ENCODE peak calls at places on chromosomes 12 and 14, in ten cellular contexts. G, Y, O, P, I, M, V, D, S and N are unnamed samples.

GRCh38 chr12:55060470-55060869 is 40.7 kb downstream of the NEUROD4 start:
- DNase-seq in G (peak; percentile 44), Y (no peak), O (no peak), P (peak; percentile 45), I (peak; percentile 12), M (peak; percentile 31), V (no peak), D (no peak), S (no peak), N (no peak)

GRCh38 chr14:71551291-71551955 is 380.8 kb upstream of the RGS6 start:
- DNase-seq in G (no peak), Y (no peak), O (no peak), P (no peak), I (no peak), M (no peak), V (peak; percentile 75), D (no peak), S (no peak), N (peak; percentile 85)

GRCh38 chr12:14256139-14256538 is 109.3 kb upstream of the ATF7IP start:
- DNase-seq in G (no peak), Y (no peak), O (no peak), P (peak; percentile 46), I (no peak), M (peak; percentile 45), V (peak; percentile 63), D (no peak), S (no peak), N (peak; percentile 27)

GRCh38 chr14:74867673-74868072 is 8.3 kb downstream of the PROX2 start:
- DNase-seq in G (no peak), Y (peak; percentile 10), O (no peak), P (peak; percentile 41), I (no peak), M (peak; percentile 55), V (peak; percentile 79), D (peak; percentile 42), S (peak; percentile 16), N (peak; percentile 85)

GRCh38 chr12:47835017-47835830 is 15.5 kb upstream of the HDAC7 start:
- DNase-seq in G (no peak), Y (no peak), O (no peak), P (no peak), I (no peak), M (no peak), V (no peak), D (no peak), S (no peak), N (no peak)

GRCh38 chr14:70871863-70872677 is 35.2 kb upstream of the PCNX1 start:
- DNase-seq in G (peak; percentile 60), Y (no peak), O (no peak), P (no peak), I (no peak), M (peak; percentile 14), V (no peak), D (no peak), S (no peak), N (no peak)

GRCh38 chr14:80059041-80059440 is 152.3 kb downstream of the DIO2 start:
- DNase-seq in G (no peak), Y (no peak), O (no peak), P (no peak), I (no peak), M (no peak), V (no peak), D (no peak), S (no peak), N (no peak)

GRCh38 chr12:111715242-111715641 is 29.4 kb downstream of the ACAD10 start:
- DNase-seq in G (no peak), Y (no peak), O (no peak), P (no peak), I (no peak), M (no peak), V (no peak), D (peak; percentile 32), S (no peak), N (no peak)

GRCh38 chr14:64363265-64363840 is 24.8 kb upstream of the MTHFD1 start:
- DNase-seq in G (no peak), Y (no peak), O (no peak), P (no peak), I (no peak), M (no peak), V (no peak), D (no peak), S (no peak), N (no peak)

GRCh38 chr14:26173581-26173980 is 424.3 kb downstream of the NOVA1 start:
- DNase-seq in G (no peak), Y (no peak), O (no peak), P (no peak), I (no peak), M (no peak), V (no peak), D (no peak), S (no peak), N (no peak)